ENCODE peak calls at places on chromosomes 12 and 14, in five cellular contexts. Q is neural progenitor cell, A is suprapubic skin, N is transverse colon, D is foreskin fibroblast. M is an unnamed sample.

GRCh38 chr12:90938451-90938850 is 16.5 kb downstream of the CCER1 start:
- DNase-seq in D (peak), Q (no peak), A (no peak), N (no peak), M (no peak)

GRCh38 chr12:563250-563781 is 99.9 kb downstream of the NINJ2 start:
- DNase-seq in Q (no peak), N (no peak), D (no peak), A (no peak), M (peak)

GRCh38 chr12:53754196-53754595 is 2.4 kb upstream of the CISTR start:
- DNase-seq in N (no peak), D (no peak), Q (no peak), A (no peak), M (peak)

GRCh38 chr12:122610911-122611310 is 83.9 kb downstream of the KNTC1 start:
- DNase-seq in N (no peak), D (no peak), Q (no peak), A (no peak), M (no peak)

GRCh38 chr14:45786266-45786665 is 533.3 kb upstream of the MIS18BP1 start:
- DNase-seq in Q (no peak), A (no peak), D (no peak), N (no peak), M (no peak)

GRCh38 chr12:11901687-11902524 is 168.8 kb upstream of the BCL2L14 start:
- DNase-seq in Q (no peak), D (no peak), A (no peak), N (no peak), M (no peak)

GRCh38 chr12:118219772-118220171 is 83.8 kb downstream of the PEBP1 start:
- DNase-seq in Q (no peak), D (no peak), N (no peak), A (no peak), M (no peak)

GRCh38 chr12:55039761-55040160 is 20.0 kb downstream of the NEUROD4 start:
- DNase-seq in D (no peak), A (no peak), Q (peak), N (no peak), M (no peak)

GRCh38 chr14:64762044-64763034 is 58.1 kb downstream of the PLEKHG3 start:
- DNase-seq in D (peak), N (peak), Q (peak), A (no peak), M (peak)

GRCh38 chr12:113261847-113262470 is 40.7 kb downstream of the TPCN1 start:
- DNase-seq in Q (no peak), N (no peak), A (no peak), D (peak), M (no peak)

GRCh38 chr14:99982449-99983250 is 82.6 kb upstream of the EVL start:
- DNase-seq in Q (peak), N (peak), D (peak), A (no peak), M (peak)

GRCh38 chr14:34874386-34875030 is 652 bp downstream of the BAZ1A start:
- DNase-seq in N (peak), Q (peak), D (peak), A (peak), M (peak)

GRCh38 chr12:63911336-63911735 is 66.8 kb downstream of the SRGAP1 start:
- DNase-seq in A (no peak), Q (no peak), D (no peak), N (no peak), M (no peak)

GRCh38 chr14:103543721-103544626 is 15.0 kb downstream of the TRMT61A start:
- DNase-seq in D (no peak), N (peak), A (no peak), Q (peak), M (no peak)

GRCh38 chr14:60183724-60184596 is 18.8 kb upstream of the DHRS7 start:
- DNase-seq in Q (peak), N (no peak), A (no peak), D (peak), M (no peak)

GRCh38 chr14:77657244-77657643 is 40.8 kb upstream of the SPTLC2 start:
- DNase-seq in N (no peak), Q (no peak), D (no peak), A (no peak), M (no peak)

GRCh38 chr12:132109741-132110140 is 34.4 kb downstream of the DDX51 start:
- DNase-seq in A (no peak), D (peak), N (no peak), Q (no peak), M (no peak)

GRCh38 chr14:104244221-104245011 is 106.0 kb downstream of the KIF26A start:
- DNase-seq in D (no peak), A (peak), Q (no peak), N (peak), M (no peak)

GRCh38 chr12:52870361-52871290 is 21.8 kb upstream of the KRT78 start:
- DNase-seq in D (no peak), A (no peak), N (peak), Q (peak), M (peak)

GRCh38 chr14:35821546-35822411 is 4.4 kb upstream of the BRMS1L start:
- DNase-seq in Q (no peak), A (no peak), D (no peak), N (no peak), M (no peak)

GRCh38 chr14:29584992-29585391 is 342.7 kb downstream of the PRKD1 start:
- DNase-seq in A (no peak), D (peak), Q (peak), N (peak), M (no peak)

GRCh38 chr12:104372048-104372720 is 68.6 kb downstream of the EID3 start:
- DNase-seq in Q (no peak), D (no peak), A (no peak), N (no peak), M (no peak)

GRCh38 chr14:81684696-81685095 is 151.0 kb upstream of the SEL1L start:
- DNase-seq in A (no peak), D (no peak), N (no peak), Q (no peak), M (no peak)

GRCh38 chr14:102591372-102591943 is 991 bp upstream of the RCOR1 start:
- DNase-seq in A (no peak), D (no peak), N (peak), Q (peak), M (peak)

GRCh38 chr12:95820096-95820703 is 29.6 kb upstream of the NTN4 start:
- DNase-seq in Q (peak), N (peak), D (no peak), A (no peak), M (no peak)
- TF ChIP-seq CTCF in Q (peak), N (peak), D (peak), A (peak), M (peak)

DNA sequence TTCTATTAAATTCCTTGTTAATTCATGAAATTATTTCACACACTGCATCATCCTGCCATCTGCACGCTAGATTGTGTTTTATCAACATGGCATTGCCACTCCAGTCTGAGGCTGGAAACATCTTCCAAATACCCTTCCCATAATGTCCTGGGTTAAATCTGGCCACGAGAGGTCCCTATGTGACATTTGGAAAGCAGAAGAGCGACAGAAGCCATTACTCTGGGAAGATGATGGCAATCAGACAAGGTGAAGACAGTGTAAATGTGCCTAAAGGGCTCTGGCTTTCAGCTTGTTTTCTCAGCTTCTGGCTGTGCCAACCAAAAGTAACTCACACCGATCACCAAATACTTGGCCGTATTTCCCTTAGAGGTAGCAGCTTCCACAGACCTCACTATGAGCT is 144.8 kb downstream of the CAPZA3 start:
- DNase-seq in A (no peak), D (no peak), Q (no peak), N (no peak), M (no peak)
- H3K4me3 ChIP-seq in A (no peak), D (no peak), Q (no peak), N (no peak), M (no peak)

GRCh38 chr14:92603309-92604257 is 90.0 kb downstream of the RIN3 start:
- DNase-seq in D (no peak), N (peak), Q (peak), A (no peak), M (no peak)
- TF ChIP-seq CTCF in D (peak), N (no peak), Q (no peak), A (peak), M (peak)

GRCh38 chr14:21026251-21026987 is 1.6 kb upstream of the NDRG2 start:
- DNase-seq in N (no peak), Q (no peak), A (no peak), D (no peak), M (no peak)
- H3K4me3 ChIP-seq in N (no peak), Q (no peak), A (peak), D (no peak), M (no peak)

GRCh38 chr12:51850933-51851244 is 2.4 kb upstream of the FIGNL2 start:
- DNase-seq in N (no peak), A (no peak), D (no peak), Q (no peak), M (no peak)

GRCh38 chr12:51847830-51848727 is at the start of gene FIGNL2:
- DNase-seq in Q (peak), D (no peak), N (no peak), A (peak), M (no peak)

GRCh38 chr12:51850081-51850932 is 1.8 kb upstream of the FIGNL2 start:
- DNase-seq in Q (no peak), D (no peak), A (no peak), N (no peak), M (no peak)

GRCh38 chr12:51846911-51847829 is 1.3 kb downstream of the FIGNL2 start:
- DNase-seq in N (peak), D (no peak), A (no peak), Q (peak), M (no peak)

DNA sequence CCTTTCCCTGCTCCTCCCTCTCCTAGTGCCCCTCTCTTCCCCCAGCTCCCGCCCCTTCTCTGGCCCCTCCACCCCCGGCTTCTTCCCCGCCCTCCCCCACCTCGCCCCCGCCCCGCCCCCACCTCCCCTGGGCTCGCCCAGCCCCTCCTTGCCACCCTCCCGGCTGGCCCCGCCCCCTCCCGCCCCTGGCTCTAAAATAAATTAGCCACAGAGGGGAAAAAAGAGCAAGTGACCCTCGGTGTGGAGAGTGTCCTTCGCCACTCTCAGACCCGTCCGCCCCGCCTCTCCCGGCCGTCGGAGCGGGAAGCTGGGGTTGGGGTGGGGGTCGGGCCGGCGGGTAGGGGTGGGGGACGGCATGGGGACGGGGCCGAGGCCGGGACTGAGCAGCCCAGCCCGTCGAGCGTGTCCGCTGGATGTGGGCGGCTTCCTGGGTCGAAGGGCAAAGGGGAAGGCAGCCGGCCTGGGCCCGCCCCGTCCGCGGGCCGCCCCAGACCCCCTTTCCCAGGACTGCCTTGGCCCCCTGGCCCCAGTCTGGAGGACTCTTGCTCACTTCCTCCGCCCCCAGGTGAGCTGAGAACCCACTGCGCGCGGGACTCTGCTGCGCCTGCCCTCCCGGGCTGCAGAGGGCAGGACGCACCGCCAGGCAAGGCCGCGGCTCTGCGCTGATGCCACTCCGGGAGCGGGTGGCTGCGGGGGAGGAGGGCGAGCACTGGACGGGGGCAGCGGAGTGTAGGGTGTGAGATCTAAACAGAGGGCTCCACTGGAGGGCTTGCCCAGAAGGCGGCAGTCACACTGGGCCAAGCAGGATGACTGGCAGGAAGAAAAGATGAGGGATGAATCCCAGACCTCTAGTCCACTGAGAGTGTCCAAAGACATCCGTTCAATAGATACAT is 571 bp upstream of the FIGNL2 start:
- DNase-seq in A (no peak), N (no peak), Q (peak), D (no peak), M (no peak)
- TF ChIP-seq CTCF in A (no peak), N (no peak), Q (peak), D (no peak), M (peak)

DNA sequence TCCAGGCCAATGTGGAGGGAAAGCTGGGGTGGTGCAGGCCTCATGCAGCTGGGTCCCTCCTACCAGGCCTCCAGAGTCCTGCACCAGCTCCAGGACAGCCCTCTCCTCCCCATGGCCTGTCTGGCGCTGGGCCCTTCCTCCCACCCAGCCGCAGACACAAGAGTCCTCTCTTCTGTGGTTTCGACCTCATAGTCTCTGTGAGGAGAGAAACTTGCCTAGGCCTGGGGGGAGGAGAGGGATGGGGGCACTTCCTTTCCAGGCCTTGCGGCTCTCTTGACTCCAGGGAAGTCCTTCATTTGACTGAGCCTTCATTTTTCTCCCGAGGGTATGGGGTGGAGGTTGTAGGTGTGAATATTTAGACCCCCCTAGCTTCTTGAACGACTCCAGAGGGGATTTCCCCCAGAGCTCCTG is 2.3 kb downstream of the MMP14 start:
- DNase-seq in N (peak), A (peak), Q (no peak), D (no peak), M (no peak)
- H3K4me3 ChIP-seq in N (peak), A (peak), Q (no peak), D (peak), M (peak)

GRCh38 chr14:97415907-97416306 is 618.7 kb downstream of the VRK1 start:
- DNase-seq in Q (no peak), N (no peak), D (no peak), A (no peak), M (no peak)
- TF ChIP-seq CTCF in Q (no peak), N (no peak), D (no peak), A (no peak), M (no peak)

M was measured in Peyer's patch.